ENCODE peak calls at places on chromosomes 12 and 14, in five cellular contexts. One of them, this sample, is unnamed.

GRCh38 chr14:103129301-103130016 is 6.2 kb downstream of the TNFAIP2 start:
- DNase-seq in brain microvascular endothelial cell: no peak
- DNase-seq in cardiac muscle cell: no peak
- DNase-seq in left ventricle myocardium inferior: no peak
- DNase-seq in psoas muscle: peak; percentile 44
- DNase-seq in this sample: no peak

GRCh38 chr12:49335118-49335954 is 1.7 kb downstream of the C1QL4 start:
- DNase-seq in brain microvascular endothelial cell: no peak
- DNase-seq in cardiac muscle cell: no peak
- DNase-seq in left ventricle myocardium inferior: no peak
- DNase-seq in psoas muscle: no peak
- DNase-seq in this sample: no peak

GRCh38 chr14:22802860-22803562 is 12.2 kb downstream of the SLC7A7 start:
- DNase-seq in brain microvascular endothelial cell: no peak
- DNase-seq in cardiac muscle cell: no peak
- DNase-seq in left ventricle myocardium inferior: no peak
- DNase-seq in psoas muscle: no peak
- DNase-seq in this sample: no peak

GRCh38 chr12:96425321-96425720 is 25.1 kb upstream of the CDK17 start:
- DNase-seq in brain microvascular endothelial cell: peak; percentile 85
- DNase-seq in cardiac muscle cell: peak; percentile 81
- DNase-seq in left ventricle myocardium inferior: no peak
- DNase-seq in psoas muscle: no peak
- DNase-seq in this sample: peak; percentile 82

GRCh38 chr14:37592288-37593274 is 2.5 kb downstream of the FOXA1 start:
- DNase-seq in brain microvascular endothelial cell: no peak
- DNase-seq in cardiac muscle cell: no peak
- DNase-seq in left ventricle myocardium inferior: no peak
- DNase-seq in psoas muscle: no peak
- DNase-seq in this sample: no peak

GRCh38 chr14:23537351-23538048 is 14.1 kb downstream of the ZFHX2 start:
- DNase-seq in brain microvascular endothelial cell: no peak
- DNase-seq in cardiac muscle cell: no peak
- DNase-seq in left ventricle myocardium inferior: no peak
- DNase-seq in psoas muscle: no peak
- DNase-seq in this sample: no peak

GRCh38 chr14:24876009-24876690 is 173.8 kb downstream of the STXBP6 start:
- DNase-seq in brain microvascular endothelial cell: no peak
- DNase-seq in cardiac muscle cell: no peak
- DNase-seq in left ventricle myocardium inferior: no peak
- DNase-seq in psoas muscle: no peak
- DNase-seq in this sample: no peak

GRCh38 chr14:76277586-76278130 is 98.3 kb upstream of the ESRRB start:
- DNase-seq in brain microvascular endothelial cell: no peak
- DNase-seq in cardiac muscle cell: no peak
- DNase-seq in left ventricle myocardium inferior: no peak
- DNase-seq in psoas muscle: no peak
- DNase-seq in this sample: no peak

GRCh38 chr12:94152292-94153083 is 4.1 kb downstream of the PLXNC1 start:
- DNase-seq in brain microvascular endothelial cell: no peak
- DNase-seq in cardiac muscle cell: no peak
- DNase-seq in left ventricle myocardium inferior: no peak
- DNase-seq in psoas muscle: no peak
- DNase-seq in this sample: no peak

GRCh38 chr14:68849416-68849815 is 56.5 kb upstream of the ZFP36L1 start:
- DNase-seq in brain microvascular endothelial cell: no peak
- DNase-seq in cardiac muscle cell: no peak
- DNase-seq in left ventricle myocardium inferior: no peak
- DNase-seq in psoas muscle: no peak
- DNase-seq in this sample: no peak

GRCh38 chr12:11746024-11746771 is 96.7 kb downstream of the ETV6 start:
- DNase-seq in brain microvascular endothelial cell: no peak
- DNase-seq in cardiac muscle cell: peak; percentile 83
- DNase-seq in left ventricle myocardium inferior: no peak
- DNase-seq in psoas muscle: no peak
- DNase-seq in this sample: no peak

GRCh38 chr14:105474478-105475268 is at the start of gene CRIP2:
- DNase-seq in brain microvascular endothelial cell: no peak
- DNase-seq in cardiac muscle cell: peak; percentile 55
- DNase-seq in left ventricle myocardium inferior: peak; percentile 77
- DNase-seq in psoas muscle: no peak
- DNase-seq in this sample: no peak

GRCh38 chr12:86261606-86262005 is 5.4 kb upstream of the MGAT4C start:
- DNase-seq in brain microvascular endothelial cell: no peak
- DNase-seq in cardiac muscle cell: no peak
- DNase-seq in left ventricle myocardium inferior: no peak
- DNase-seq in psoas muscle: no peak
- DNase-seq in this sample: no peak

GRCh38 chr12:121033625-121034349 is 5.3 kb downstream of the OASL start:
- DNase-seq in brain microvascular endothelial cell: no peak
- DNase-seq in cardiac muscle cell: peak; percentile 42
- DNase-seq in left ventricle myocardium inferior: no peak
- DNase-seq in psoas muscle: no peak
- DNase-seq in this sample: no peak

GRCh38 chr12:46371718-46372130 is 849 bp downstream of the SLC38A2 start:
- DNase-seq in brain microvascular endothelial cell: peak; percentile 45
- DNase-seq in cardiac muscle cell: peak; percentile 68
- DNase-seq in left ventricle myocardium inferior: peak; percentile 67
- DNase-seq in psoas muscle: peak; percentile 87
- DNase-seq in this sample: no peak

GRCh38 chr14:83992857-83993256 is 1537.1 kb upstream of the FLRT2 start:
- DNase-seq in brain microvascular endothelial cell: peak; percentile 43
- DNase-seq in cardiac muscle cell: no peak
- DNase-seq in left ventricle myocardium inferior: no peak
- DNase-seq in psoas muscle: no peak
- DNase-seq in this sample: no peak

GRCh38 chr14:73746540-73747385 is 32.6 kb upstream of the PNMA1 start:
- DNase-seq in brain microvascular endothelial cell: no peak
- DNase-seq in cardiac muscle cell: no peak
- DNase-seq in left ventricle myocardium inferior: no peak
- DNase-seq in psoas muscle: no peak
- DNase-seq in this sample: no peak

GRCh38 chr14:72699852-72700257 is 194.0 kb downstream of the DPF3 start:
- DNase-seq in brain microvascular endothelial cell: no peak
- DNase-seq in cardiac muscle cell: peak; percentile 87
- DNase-seq in left ventricle myocardium inferior: peak; percentile 42
- DNase-seq in psoas muscle: peak; percentile 69
- DNase-seq in this sample: no peak

GRCh38 chr12:71162832-71163711 is 5.3 kb upstream of the TSPAN8 start:
- DNase-seq in brain microvascular endothelial cell: no peak
- DNase-seq in cardiac muscle cell: no peak
- DNase-seq in left ventricle myocardium inferior: no peak
- DNase-seq in psoas muscle: no peak
- DNase-seq in this sample: no peak

GRCh38 chr12:124992874-124993567 is 424 bp upstream of the BRI3BP start:
- DNase-seq in brain microvascular endothelial cell: peak; percentile 6
- DNase-seq in cardiac muscle cell: peak; percentile 17
- DNase-seq in left ventricle myocardium inferior: no peak
- DNase-seq in psoas muscle: no peak
- DNase-seq in this sample: no peak

GRCh38 chr14:105468621-105469241 is 5.9 kb upstream of the CRIP2 start:
- DNase-seq in brain microvascular endothelial cell: no peak
- DNase-seq in cardiac muscle cell: no peak
- DNase-seq in left ventricle myocardium inferior: peak; percentile 72
- DNase-seq in psoas muscle: peak; percentile 79
- DNase-seq in this sample: no peak

GRCh38 chr14:77761205-77761931 is 412 bp upstream of the SNW1 start:
- DNase-seq in brain microvascular endothelial cell: peak; percentile 94
- DNase-seq in cardiac muscle cell: peak; percentile 73
- DNase-seq in left ventricle myocardium inferior: peak; percentile 32
- DNase-seq in psoas muscle: peak; percentile 64
- DNase-seq in this sample: peak; percentile 16

GRCh38 chr14:73058923-73059311 is 583 bp downstream of the RBM25 start:
- DNase-seq in brain microvascular endothelial cell: peak; percentile 7
- DNase-seq in cardiac muscle cell: peak; percentile 24
- DNase-seq in left ventricle myocardium inferior: peak; percentile 31
- DNase-seq in psoas muscle: no peak
- DNase-seq in this sample: no peak

GRCh38 chr14:105092912-105093425 is 27.7 kb upstream of the GPR132 start:
- DNase-seq in brain microvascular endothelial cell: peak; percentile 12
- DNase-seq in cardiac muscle cell: peak; percentile 75
- DNase-seq in left ventricle myocardium inferior: peak; percentile 72
- DNase-seq in psoas muscle: no peak
- DNase-seq in this sample: no peak

GRCh38 chr14:35287481-35288013 is 4.6 kb upstream of the PSMA6 start:
- DNase-seq in brain microvascular endothelial cell: no peak
- DNase-seq in cardiac muscle cell: peak; percentile 57
- DNase-seq in left ventricle myocardium inferior: no peak
- DNase-seq in psoas muscle: no peak
- DNase-seq in this sample: no peak

GRCh38 chr14:88029500-88029899 is 24.6 kb downstream of the GPR65 start:
- DNase-seq in brain microvascular endothelial cell: no peak
- DNase-seq in cardiac muscle cell: no peak
- DNase-seq in left ventricle myocardium inferior: no peak
- DNase-seq in psoas muscle: no peak
- DNase-seq in this sample: no peak

GRCh38 chr14:68665116-68665515 is 127.8 kb downstream of the ZFP36L1 start:
- DNase-seq in brain microvascular endothelial cell: no peak
- DNase-seq in cardiac muscle cell: peak; percentile 46
- DNase-seq in left ventricle myocardium inferior: no peak
- DNase-seq in psoas muscle: no peak
- DNase-seq in this sample: no peak

GRCh38 chr14:91367173-91368171 is 50.1 kb downstream of the CCDC88C start:
- DNase-seq in brain microvascular endothelial cell: peak; percentile 83
- DNase-seq in cardiac muscle cell: peak; percentile 49
- DNase-seq in left ventricle myocardium inferior: no peak
- DNase-seq in psoas muscle: no peak
- DNase-seq in this sample: peak; percentile 82

GRCh38 chr12:79547735-79548347 is 142.9 kb downstream of the PAWR start:
- DNase-seq in brain microvascular endothelial cell: peak; percentile 77
- DNase-seq in cardiac muscle cell: peak; percentile 79
- DNase-seq in left ventricle myocardium inferior: no peak
- DNase-seq in psoas muscle: no peak
- DNase-seq in this sample: peak; percentile 53

GRCh38 chr14:94138256-94138655 is 8.9 kb upstream of the IFI27L2 start:
- DNase-seq in brain microvascular endothelial cell: no peak
- DNase-seq in cardiac muscle cell: no peak
- DNase-seq in left ventricle myocardium inferior: no peak
- DNase-seq in psoas muscle: no peak
- DNase-seq in this sample: no peak

GRCh38 chr12:2314492-2314891 is 261.7 kb downstream of the CACNA1C start:
- DNase-seq in brain microvascular endothelial cell: no peak
- DNase-seq in cardiac muscle cell: no peak
- DNase-seq in left ventricle myocardium inferior: no peak
- DNase-seq in psoas muscle: no peak
- DNase-seq in this sample: no peak

GRCh38 chr14:75711796-75712211 is 50.8 kb downstream of the TTLL5 start:
- DNase-seq in brain microvascular endothelial cell: peak; percentile 67
- DNase-seq in cardiac muscle cell: peak; percentile 84
- DNase-seq in left ventricle myocardium inferior: peak; percentile 58
- DNase-seq in psoas muscle: peak; percentile 90
- DNase-seq in this sample: peak; percentile 87

GRCh38 chr12:89350661-89351488 is 1.4 kb downstream of the DUSP6 start:
- DNase-seq in brain microvascular endothelial cell: no peak
- DNase-seq in cardiac muscle cell: peak; percentile 52
- DNase-seq in left ventricle myocardium inferior: peak; percentile 36
- DNase-seq in psoas muscle: peak; percentile 57
- DNase-seq in this sample: no peak

GRCh38 chr12:13288501-13288900 is 92.0 kb downstream of the EMP1 start:
- DNase-seq in brain microvascular endothelial cell: no peak
- DNase-seq in cardiac muscle cell: peak; percentile 47
- DNase-seq in left ventricle myocardium inferior: no peak
- DNase-seq in psoas muscle: no peak
- DNase-seq in this sample: no peak

GRCh38 chr14:53946404-53947400 is 9.9 kb downstream of the BMP4 start:
- DNase-seq in brain microvascular endothelial cell: no peak
- DNase-seq in cardiac muscle cell: no peak
- DNase-seq in left ventricle myocardium inferior: no peak
- DNase-seq in psoas muscle: no peak
- DNase-seq in this sample: peak; percentile 47

GRCh38 chr12:128801879-128802391 is 21.8 kb downstream of the SLC15A4 start:
- DNase-seq in brain microvascular endothelial cell: no peak
- DNase-seq in cardiac muscle cell: no peak
- DNase-seq in left ventricle myocardium inferior: no peak
- DNase-seq in psoas muscle: peak; percentile 56
- DNase-seq in this sample: peak; percentile 61

DNA sequence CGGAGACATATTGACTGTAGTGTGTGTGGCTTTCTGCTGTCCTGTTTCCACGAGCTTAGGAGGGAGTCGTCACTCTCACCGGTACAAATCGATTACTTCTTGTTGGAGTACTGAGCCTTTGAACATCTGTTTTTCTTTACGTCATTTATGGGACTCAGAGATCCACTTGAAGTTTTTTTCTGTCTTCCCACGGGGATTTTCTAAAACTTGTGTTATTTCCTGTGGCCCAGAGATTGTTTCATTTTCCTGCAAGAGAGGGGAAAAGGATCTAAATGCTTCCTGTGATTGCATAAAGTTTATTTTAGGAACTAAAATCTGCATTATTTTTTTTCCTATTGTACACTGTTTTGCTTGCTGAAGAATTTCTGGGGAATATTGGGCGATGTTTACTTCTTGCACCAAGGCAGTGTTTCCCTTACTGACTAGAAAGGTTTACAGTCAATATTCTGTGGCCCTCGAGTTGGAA is 199.7 kb upstream of the ARHGAP5 start:
- DNase-seq in brain microvascular endothelial cell: no peak
- DNase-seq in cardiac muscle cell: peak; percentile 54
- DNase-seq in left ventricle myocardium inferior: no peak
- DNase-seq in psoas muscle: no peak
- DNase-seq in this sample: no peak
- H3K4me3 ChIP-seq in brain microvascular endothelial cell: no peak overlapping the region
- H3K4me3 ChIP-seq in cardiac muscle cell: no peak overlapping the region
- H3K4me3 ChIP-seq in left ventricle myocardium inferior: peak overlapping the region; percentile 34
- H3K4me3 ChIP-seq in psoas muscle: peak overlapping the region; percentile 26
- H3K4me3 ChIP-seq in this sample: no peak overlapping the region

GRCh38 chr12:28963554-28963953 is 185.5 kb upstream of the FAR2 start:
- DNase-seq in brain microvascular endothelial cell: no peak
- DNase-seq in cardiac muscle cell: peak; percentile 70
- DNase-seq in left ventricle myocardium inferior: no peak
- DNase-seq in psoas muscle: no peak
- DNase-seq in this sample: no peak
- TF ChIP-seq CTCF in brain microvascular endothelial cell: peak; percentile 62
- TF ChIP-seq CTCF in cardiac muscle cell: peak; percentile 60
- TF ChIP-seq CTCF in left ventricle myocardium inferior: peak; percentile 36
- TF ChIP-seq CTCF in psoas muscle: no peak
- TF ChIP-seq CTCF in this sample: peak; percentile 35

GRCh38 chr12:52836491-52837175 is 2.5 kb upstream of the KRT79 start:
- DNase-seq in brain microvascular endothelial cell: no peak
- DNase-seq in cardiac muscle cell: no peak
- DNase-seq in left ventricle myocardium inferior: no peak
- DNase-seq in psoas muscle: no peak
- DNase-seq in this sample: no peak
- H3K4me3 ChIP-seq in brain microvascular endothelial cell: no peak overlapping the region
- H3K4me3 ChIP-seq in cardiac muscle cell: no peak overlapping the region
- H3K4me3 ChIP-seq in left ventricle myocardium inferior: no peak overlapping the region
- H3K4me3 ChIP-seq in psoas muscle: no peak overlapping the region
- H3K4me3 ChIP-seq in this sample: no peak overlapping the region

DNA sequence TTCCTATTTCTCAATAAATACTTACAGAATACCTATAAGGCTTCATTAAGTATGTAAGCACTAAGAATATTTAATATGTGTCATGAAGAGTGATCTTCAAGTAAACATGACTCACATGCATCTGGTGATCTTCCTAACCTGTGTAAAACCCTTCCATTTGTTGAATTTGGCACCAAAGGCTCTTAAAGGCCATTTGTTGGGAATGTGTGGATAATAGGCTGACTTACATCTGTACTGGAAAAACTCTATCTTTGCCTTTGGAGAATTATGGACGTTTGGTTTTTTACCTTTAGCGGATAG is 104.7 kb upstream of the AMN1 start:
- DNase-seq in brain microvascular endothelial cell: no peak
- DNase-seq in cardiac muscle cell: no peak
- DNase-seq in left ventricle myocardium inferior: no peak
- DNase-seq in psoas muscle: no peak
- DNase-seq in this sample: no peak
- TF ChIP-seq CTCF in brain microvascular endothelial cell: no peak
- TF ChIP-seq CTCF in cardiac muscle cell: no peak
- TF ChIP-seq CTCF in left ventricle myocardium inferior: no peak
- TF ChIP-seq CTCF in psoas muscle: no peak
- TF ChIP-seq CTCF in this sample: no peak